ENCODE peak calls at places on chromosomes 16 and 17, in five cellular contexts. S, K, W, U and G are unnamed samples.
A peak's percentile ranks its signal among the peaks of the same experiment; 100 is the strongest.

GRCh38 chr16:65767125-65767524 is 599.4 kb upstream of the CDH5 start:
- DNase-seq in W (no peak), K (no peak), S (no peak), U (no peak), G (no peak)

GRCh38 chr17:43418441-43419374 is 19.9 kb downstream of the ARL4D start:
- DNase-seq in W (peak; percentile 93), S (peak; percentile 90), K (no peak), U (peak; percentile 26), G (peak; percentile 79)

GRCh38 chr16:22192261-22193133 is 13.6 kb upstream of the EEF2K start:
- DNase-seq in W (no peak), S (peak; percentile 95), U (peak; percentile 88), K (peak; percentile 76), G (peak; percentile 97)

GRCh38 chr17:44408786-44409185 is 19.3 kb upstream of the ITGA2B start:
- DNase-seq in U (no peak), W (no peak), K (no peak), S (no peak), G (no peak)

GRCh38 chr17:62048262-62048661 is 16.8 kb downstream of the MED13 start:
- DNase-seq in S (no peak), U (no peak), K (no peak), W (no peak), G (no peak)

GRCh38 chr16:87806246-87806607 is 40.4 kb upstream of the KLHDC4 start:
- DNase-seq in U (no peak), S (no peak), W (peak; percentile 69), K (no peak), G (no peak)

GRCh38 chr17:50877838-50878237 is 11.7 kb upstream of the TOB1 start:
- DNase-seq in W (no peak), K (no peak), S (no peak), U (no peak), G (no peak)

GRCh38 chr17:78995022-78995760 is 14.4 kb downstream of the CANT1 start:
- DNase-seq in K (no peak), W (no peak), S (no peak), U (no peak), G (no peak)

GRCh38 chr17:67993998-67994361 is 2.3 kb downstream of the C17orf58 start:
- DNase-seq in S (no peak), K (no peak), W (no peak), U (no peak), G (peak; percentile 13)

GRCh38 chr17:67246648-67247415 is 1.8 kb upstream of the HELZ start:
- DNase-seq in K (peak; percentile 8), U (no peak), W (peak; percentile 97), S (peak; percentile 55), G (peak; percentile 42)

GRCh38 chr16:57358527-57359095 is at the start of gene CCL22:
- DNase-seq in U (peak; percentile 73), W (no peak), K (no peak), S (no peak), G (no peak)

GRCh38 chr17:77662796-77663195 is 295.7 kb upstream of the TNRC6C start:
- DNase-seq in W (no peak), K (no peak), U (no peak), S (no peak), G (no peak)

GRCh38 chr17:66673668-66674276 is 161.1 kb upstream of the CACNG5 start:
- DNase-seq in U (peak; percentile 16), W (peak; percentile 72), S (peak; percentile 73), K (peak; percentile 65), G (peak; percentile 78)

GRCh38 chr17:44738214-44738906 is 20.4 kb upstream of the ADAM11 start:
- DNase-seq in W (no peak), K (no peak), U (no peak), S (peak; percentile 9), G (no peak)

GRCh38 chr17:77995146-77995852 is 36.8 kb downstream of the TNRC6C start:
- DNase-seq in S (no peak), U (no peak), W (no peak), K (no peak), G (no peak)

GRCh38 chr17:40551091-40551873 is 14.0 kb downstream of the CCR7 start:
- DNase-seq in K (no peak), S (peak; percentile 98), W (no peak), U (no peak), G (peak; percentile 99)

GRCh38 chr16:86608301-86608747 is 30.0 kb downstream of the FOXL1 start:
- DNase-seq in K (no peak), U (no peak), W (no peak), S (no peak), G (no peak)

GRCh38 chr16:87340198-87340597 is 23.0 kb upstream of the C16orf95 start:
- DNase-seq in K (no peak), U (no peak), S (no peak), W (no peak), G (no peak)

GRCh38 chr17:40168262-40168832 is 8.9 kb upstream of the RAPGEFL1 start:
- DNase-seq in S (peak; percentile 65), U (peak; percentile 47), K (no peak), W (no peak), G (peak; percentile 87)

GRCh38 chr17:2011421-2012371 is 13.4 kb downstream of the RTN4RL1 start:
- DNase-seq in K (no peak), W (no peak), U (peak; percentile 33), S (peak; percentile 66), G (no peak)

GRCh38 chr17:9026741-9027140 is 5.4 kb downstream of the NTN1 start:
- DNase-seq in U (no peak), S (no peak), K (no peak), W (no peak), G (no peak)

GRCh38 chr17:63988741-63989621 is 9.2 kb upstream of the PRR29 start:
- DNase-seq in S (no peak), K (no peak), W (no peak), U (no peak), G (no peak)

GRCh38 chr16:1871974-1872635 is at the start of gene MEIOB:
- DNase-seq in W (no peak), K (peak; percentile 60), S (peak; percentile 6), U (peak; percentile 45), G (no peak)

GRCh38 chr17:9266031-9266680 is 244.8 kb downstream of the NTN1 start:
- DNase-seq in S (no peak), U (no peak), W (no peak), K (no peak), G (no peak)

GRCh38 chr16:49600541-49600940 is 226.9 kb downstream of the C16orf78 start:
- DNase-seq in U (no peak), K (no peak), W (no peak), S (no peak), G (no peak)

GRCh38 chr16:64083428-64084129 is 1038.3 kb downstream of the CDH11 start:
- DNase-seq in W (no peak), U (no peak), S (no peak), K (no peak), G (no peak)

GRCh38 chr16:54687043-54687655 is 243.5 kb upstream of the IRX5 start:
- DNase-seq in U (no peak), K (no peak), W (no peak), S (no peak), G (no peak)

GRCh38 chr16:54693864-54694263 is 236.8 kb upstream of the IRX5 start:
- DNase-seq in U (no peak), K (no peak), W (no peak), S (no peak), G (no peak)

GRCh38 chr16:54689072-54689471 is 241.6 kb upstream of the IRX5 start:
- DNase-seq in K (no peak), S (no peak), W (no peak), U (no peak), G (no peak)

GRCh38 chr16:54688339-54688738 is 242.3 kb upstream of the IRX5 start:
- DNase-seq in W (no peak), K (no peak), S (no peak), U (no peak), G (no peak)

GRCh38 chr16:54690710-54691109 is 240.0 kb upstream of the IRX5 start:
- DNase-seq in W (no peak), U (no peak), K (no peak), S (no peak), G (no peak)
- TF ChIP-seq CTCF in W (no peak), U (no peak), K (no peak), S (no peak), G (no peak)

GRCh38 chr16:58450590-58450989 is 49.4 kb upstream of the NDRG4 start:
- DNase-seq in W (no peak), U (no peak), K (no peak), S (no peak), G (no peak)

GRCh38 chr16:58452640-58453039 is 47.3 kb upstream of the NDRG4 start:
- DNase-seq in S (no peak), W (no peak), K (no peak), U (no peak), G (no peak)

GRCh38 chr16:58451263-58451662 is 48.7 kb upstream of the NDRG4 start:
- DNase-seq in W (no peak), U (no peak), K (no peak), S (no peak), G (no peak)

GRCh38 chr16:58449768-58450167 is 50.2 kb upstream of the NDRG4 start:
- DNase-seq in U (peak; percentile 32), S (no peak), K (no peak), W (no peak), G (no peak)

DNA sequence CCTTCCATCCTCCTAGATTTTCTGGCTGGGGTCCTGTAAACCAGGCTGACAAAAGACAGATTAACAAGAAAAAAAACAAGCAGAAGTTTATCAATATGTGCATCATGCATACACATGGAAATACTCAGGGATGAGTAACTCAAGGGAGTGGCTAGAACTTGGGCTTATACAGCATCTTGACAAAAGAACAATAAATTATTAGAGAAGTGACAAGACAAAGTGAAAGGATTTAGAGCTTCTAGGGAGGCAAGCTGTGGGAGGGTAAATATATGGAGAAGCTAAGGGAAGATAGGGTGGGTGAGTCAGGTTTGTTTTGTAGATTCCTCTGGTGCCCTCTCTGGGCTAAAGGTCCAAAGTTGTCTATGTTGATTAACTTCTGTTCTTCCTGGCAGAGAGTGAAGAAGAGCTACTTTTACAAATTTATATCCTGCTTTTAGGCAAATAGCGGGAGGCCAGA is 48.0 kb upstream of the NDRG4 start:
- DNase-seq in S (no peak), K (no peak), W (no peak), U (no peak), G (peak; percentile 56)
- TF ChIP-seq CTCF in S (no peak), K (no peak), W (no peak), U (no peak), G (no peak)

DNA sequence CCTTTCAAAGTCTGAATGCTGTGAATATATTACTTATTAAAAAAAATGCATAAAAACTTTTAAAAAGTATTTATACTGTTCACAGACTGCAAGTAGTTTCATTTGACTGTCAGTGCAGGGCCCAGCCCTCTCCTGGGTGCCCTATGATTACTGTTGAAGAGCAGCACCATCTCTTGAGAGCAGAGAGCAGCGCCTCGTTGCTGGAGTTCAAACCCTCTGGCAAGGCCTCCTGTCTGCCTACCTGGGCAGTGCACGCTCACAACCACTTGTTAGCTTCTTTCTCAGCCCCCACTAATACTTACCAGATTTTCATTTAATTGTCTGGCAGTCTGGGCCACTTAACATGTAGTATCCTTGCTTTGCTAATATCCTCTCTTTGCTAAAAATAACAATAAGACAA is 233.4 kb downstream of the PHKB start:
- DNase-seq in W (no peak), K (no peak), S (no peak), U (no peak), G (no peak)
- TF ChIP-seq CTCF in W (no peak), K (no peak), S (no peak), U (no peak), G (no peak)

GRCh38 chr16:27777527-27777926 is 227.6 kb downstream of the KATNIP start:
- DNase-seq in S (no peak), U (no peak), W (no peak), K (no peak), G (no peak)
- TF ChIP-seq CTCF in S (no peak), U (no peak), W (no peak), K (no peak), G (no peak)

GRCh38 chr16:4475880-4476790 is at the start of gene HMOX2:
- DNase-seq in W (peak; percentile 87), K (peak; percentile 95), S (peak; percentile 91), U (peak; percentile 94), G (peak; percentile 91)
- TF ChIP-seq CTCF in W (peak; percentile 65), K (no peak), S (peak; percentile 54), U (peak; percentile 21), G (peak; percentile 13)